ENCODE peak calls at places on chromosomes 4 and X, in six cellular contexts. One of them, this sample, is unnamed.
A peak's percentile ranks its signal among the peaks of the same experiment; 100 is the strongest.

GRCh38 chr4:26874110-26874509 is 13.5 kb downstream of the STIM2 start:
- DNase-seq in stomach: no peak
- DNase-seq in Karpas-422: no peak
- DNase-seq in SK-N-SH: no peak
- DNase-seq in ascending aorta: no peak
- DNase-seq in tibial nerve: no peak
- DNase-seq in this sample: no peak

GRCh38 chr4:7436256-7436655 is 1.5 kb upstream of the PSAPL1 start:
- DNase-seq in stomach: no peak
- DNase-seq in Karpas-422: no peak
- DNase-seq in SK-N-SH: no peak
- DNase-seq in ascending aorta: no peak
- DNase-seq in tibial nerve: no peak
- DNase-seq in this sample: no peak

GRCh38 chr4:105280338-105280809 is 133.7 kb downstream of the TET2 start:
- DNase-seq in stomach: no peak
- DNase-seq in Karpas-422: no peak
- DNase-seq in SK-N-SH: no peak
- DNase-seq in ascending aorta: no peak
- DNase-seq in tibial nerve: no peak
- DNase-seq in this sample: no peak

GRCh38 chr4:152165146-152165545 is 370.7 kb downstream of the FBXW7 start:
- DNase-seq in stomach: no peak
- DNase-seq in Karpas-422: no peak
- DNase-seq in SK-N-SH: no peak
- DNase-seq in ascending aorta: no peak
- DNase-seq in tibial nerve: no peak
- DNase-seq in this sample: peak; percentile 22

GRCh38 chr4:3419836-3420605 is 21.7 kb upstream of the HGFAC start:
- DNase-seq in stomach: no peak
- DNase-seq in Karpas-422: no peak
- DNase-seq in SK-N-SH: no peak
- DNase-seq in ascending aorta: no peak
- DNase-seq in tibial nerve: no peak
- DNase-seq in this sample: no peak

GRCh38 chrX:28787206-28787605 is 200.0 kb downstream of the IL1RAPL1 start:
- DNase-seq in stomach: no peak
- DNase-seq in Karpas-422: no peak
- DNase-seq in SK-N-SH: no peak
- DNase-seq in ascending aorta: no peak
- DNase-seq in tibial nerve: no peak
- DNase-seq in this sample: no peak

GRCh38 chrX:40719218-40719617 is 16.1 kb downstream of the MED14 start:
- DNase-seq in stomach: no peak
- DNase-seq in Karpas-422: no peak
- DNase-seq in SK-N-SH: no peak
- DNase-seq in ascending aorta: no peak
- DNase-seq in tibial nerve: no peak
- DNase-seq in this sample: no peak

GRCh38 chr4:6929735-6930464 is 20.3 kb downstream of the TBC1D14 start:
- DNase-seq in stomach: no peak
- DNase-seq in Karpas-422: no peak
- DNase-seq in SK-N-SH: no peak
- DNase-seq in ascending aorta: no peak
- DNase-seq in tibial nerve: no peak
- DNase-seq in this sample: no peak

GRCh38 chr4:89064848-89065247 is 7.9 kb upstream of the FAM13A start:
- DNase-seq in stomach: no peak
- DNase-seq in Karpas-422: no peak
- DNase-seq in SK-N-SH: no peak
- DNase-seq in ascending aorta: no peak
- DNase-seq in tibial nerve: no peak
- DNase-seq in this sample: no peak

GRCh38 chr4:72208421-72209075 is 176.7 kb downstream of the NPFFR2 start:
- DNase-seq in stomach: no peak
- DNase-seq in Karpas-422: no peak
- DNase-seq in SK-N-SH: no peak
- DNase-seq in ascending aorta: no peak
- DNase-seq in tibial nerve: no peak
- DNase-seq in this sample: no peak

GRCh38 chrX:9033179-9033578 is 748 bp downstream of the FAM9B start:
- DNase-seq in stomach: no peak
- DNase-seq in Karpas-422: no peak
- DNase-seq in SK-N-SH: peak; percentile 13
- DNase-seq in ascending aorta: no peak
- DNase-seq in tibial nerve: no peak
- DNase-seq in this sample: no peak

GRCh38 chrX:41781500-41781899 is 57.5 kb downstream of the GPR82 start:
- DNase-seq in stomach: no peak
- DNase-seq in Karpas-422: peak; percentile 76
- DNase-seq in SK-N-SH: peak; percentile 36
- DNase-seq in ascending aorta: no peak
- DNase-seq in tibial nerve: no peak
- DNase-seq in this sample: peak; percentile 32

GRCh38 chr4:7594013-7594412 is 159.3 kb upstream of the PSAPL1 start:
- DNase-seq in stomach: no peak
- DNase-seq in Karpas-422: no peak
- DNase-seq in SK-N-SH: peak; percentile 51
- DNase-seq in ascending aorta: no peak
- DNase-seq in tibial nerve: no peak
- DNase-seq in this sample: no peak

GRCh38 chrX:73262991-73263390 is 48.3 kb upstream of the NAP1L2 start:
- DNase-seq in stomach: no peak
- DNase-seq in Karpas-422: peak; percentile 58
- DNase-seq in SK-N-SH: peak; percentile 2
- DNase-seq in ascending aorta: no peak
- DNase-seq in tibial nerve: no peak
- DNase-seq in this sample: no peak

GRCh38 chr4:2858451-2859217 is 15.0 kb downstream of the ADD1 start:
- DNase-seq in stomach: no peak
- DNase-seq in Karpas-422: no peak
- DNase-seq in SK-N-SH: no peak
- DNase-seq in ascending aorta: no peak
- DNase-seq in tibial nerve: no peak
- DNase-seq in this sample: no peak

GRCh38 chrX:154308108-154308946 is 12.7 kb downstream of the TKTL1 start:
- DNase-seq in stomach: peak; percentile 70
- DNase-seq in Karpas-422: peak; percentile 90
- DNase-seq in SK-N-SH: peak; percentile 61
- DNase-seq in ascending aorta: peak; percentile 76
- DNase-seq in tibial nerve: peak; percentile 44
- DNase-seq in this sample: peak; percentile 49

GRCh38 chr4:168461821-168462220 is 18.5 kb downstream of the DDX60L start:
- DNase-seq in stomach: no peak
- DNase-seq in Karpas-422: no peak
- DNase-seq in SK-N-SH: no peak
- DNase-seq in ascending aorta: no peak
- DNase-seq in tibial nerve: no peak
- DNase-seq in this sample: peak; percentile 3

GRCh38 chr4:88134536-88135361 is 23.7 kb downstream of the ABCG2 start:
- DNase-seq in stomach: no peak
- DNase-seq in Karpas-422: no peak
- DNase-seq in SK-N-SH: no peak
- DNase-seq in ascending aorta: no peak
- DNase-seq in tibial nerve: no peak
- DNase-seq in this sample: no peak

GRCh38 chrX:39244146-39244545 is 442.9 kb downstream of the MID1IP1 start:
- DNase-seq in stomach: no peak
- DNase-seq in Karpas-422: no peak
- DNase-seq in SK-N-SH: no peak
- DNase-seq in ascending aorta: no peak
- DNase-seq in tibial nerve: no peak
- DNase-seq in this sample: no peak

GRCh38 chr4:156515295-156515694 is 456.3 kb downstream of the PDGFC start:
- DNase-seq in stomach: no peak
- DNase-seq in Karpas-422: no peak
- DNase-seq in SK-N-SH: no peak
- DNase-seq in ascending aorta: no peak
- DNase-seq in tibial nerve: no peak
- DNase-seq in this sample: no peak

GRCh38 chrX:149275836-149276235 is 229.3 kb downstream of the IDS start:
- DNase-seq in stomach: no peak
- DNase-seq in Karpas-422: no peak
- DNase-seq in SK-N-SH: no peak
- DNase-seq in ascending aorta: no peak
- DNase-seq in tibial nerve: no peak
- DNase-seq in this sample: no peak

GRCh38 chr4:1523033-1523432 is 116.8 kb upstream of the NKX1-1 start:
- DNase-seq in stomach: no peak
- DNase-seq in Karpas-422: no peak
- DNase-seq in SK-N-SH: no peak
- DNase-seq in ascending aorta: no peak
- DNase-seq in tibial nerve: no peak
- DNase-seq in this sample: no peak

GRCh38 chrX:154433605-154434004 is 3.3 kb upstream of the GDI1 start:
- DNase-seq in stomach: no peak
- DNase-seq in Karpas-422: no peak
- DNase-seq in SK-N-SH: no peak
- DNase-seq in ascending aorta: no peak
- DNase-seq in tibial nerve: no peak
- DNase-seq in this sample: no peak

GRCh38 chr4:40992472-40993298 is 221.7 kb downstream of the APBB2 start:
- DNase-seq in stomach: no peak
- DNase-seq in Karpas-422: no peak
- DNase-seq in SK-N-SH: no peak
- DNase-seq in ascending aorta: no peak
- DNase-seq in tibial nerve: no peak
- DNase-seq in this sample: no peak
- H3K4me1 ChIP-seq in stomach: no peaks in the 10 kb centered on the region
- H3K4me1 ChIP-seq in Karpas-422: no peaks in the 10 kb centered on the region
- H3K4me1 ChIP-seq in SK-N-SH: peaks cover 6% of the 10 kb centered on the region
- H3K4me1 ChIP-seq in ascending aorta: no peaks in the 10 kb centered on the region
- H3K4me1 ChIP-seq in tibial nerve: peaks cover 13% of the 10 kb centered on the region
- H3K4me1 ChIP-seq in this sample: no peaks in the 10 kb centered on the region

GRCh38 chrX:119467842-119468185 is 430 bp upstream of the SLC25A5 start:
- DNase-seq in stomach: no peak
- DNase-seq in Karpas-422: no peak
- DNase-seq in SK-N-SH: no peak
- DNase-seq in ascending aorta: no peak
- DNase-seq in tibial nerve: no peak
- DNase-seq in this sample: no peak

GRCh38 chrX:119466970-119467369 is 1.3 kb upstream of the SLC25A5 start:
- DNase-seq in stomach: no peak
- DNase-seq in Karpas-422: no peak
- DNase-seq in SK-N-SH: no peak
- DNase-seq in ascending aorta: no peak
- DNase-seq in tibial nerve: no peak
- DNase-seq in this sample: no peak

GRCh38 chrX:119468930-119469635 is 839 bp downstream of the SLC25A5 start:
- DNase-seq in stomach: peak; percentile 93
- DNase-seq in Karpas-422: peak; percentile 92
- DNase-seq in SK-N-SH: peak; percentile 84
- DNase-seq in ascending aorta: peak; percentile 93
- DNase-seq in tibial nerve: peak; percentile 74
- DNase-seq in this sample: peak; percentile 96

GRCh38 chrX:119468186-119468929 is at the start of gene SLC25A5:
- DNase-seq in stomach: peak; percentile 86
- DNase-seq in Karpas-422: peak; percentile 93
- DNase-seq in SK-N-SH: peak; percentile 89
- DNase-seq in ascending aorta: peak; percentile 88
- DNase-seq in tibial nerve: peak; percentile 45
- DNase-seq in this sample: peak; percentile 89

GRCh38 chrX:119467433-119467832 is 811 bp upstream of the SLC25A5 start:
- DNase-seq in stomach: no peak
- DNase-seq in Karpas-422: no peak
- DNase-seq in SK-N-SH: no peak
- DNase-seq in ascending aorta: no peak
- DNase-seq in tibial nerve: no peak
- DNase-seq in this sample: no peak
- H3K4me3 ChIP-seq in stomach: no peak overlapping the region
- H3K4me3 ChIP-seq in Karpas-422: peak overlapping the region; percentile 90
- H3K4me3 ChIP-seq in SK-N-SH: peak overlapping the region; percentile 88
- H3K4me3 ChIP-seq in ascending aorta: peak overlapping the region; percentile 83
- H3K4me3 ChIP-seq in tibial nerve: no peak overlapping the region
- H3K4me3 ChIP-seq in this sample: peak overlapping the region; percentile 95

DNA sequence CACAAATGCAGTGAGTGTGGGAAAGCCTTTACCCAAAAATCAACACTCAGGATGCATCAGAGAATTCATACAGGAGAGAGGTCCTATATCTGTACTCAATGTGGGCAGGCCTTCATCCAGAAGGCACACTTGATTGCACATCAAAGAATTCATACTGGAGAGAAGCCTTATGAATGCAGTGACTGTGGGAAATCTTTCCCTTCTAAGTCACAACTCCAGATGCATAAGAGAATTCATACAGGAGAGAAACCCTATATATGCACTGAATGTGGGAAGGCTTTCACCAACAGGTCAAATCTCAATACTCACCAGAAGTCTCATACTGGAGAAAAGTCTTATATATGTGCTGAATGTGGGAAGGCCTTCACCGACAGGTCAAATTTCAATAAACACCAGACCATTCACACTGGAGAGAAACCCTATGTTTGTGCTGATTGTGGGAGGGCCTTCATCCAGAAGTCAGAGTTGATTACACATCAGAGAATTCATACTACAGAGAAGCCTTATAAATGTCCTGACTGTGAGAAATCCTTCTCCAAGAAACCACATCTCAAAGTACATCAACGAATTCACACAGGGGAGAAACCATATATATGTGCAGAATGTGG is 79.3 kb downstream of the ZNF81 start:
- DNase-seq in stomach: no peak
- DNase-seq in Karpas-422: no peak
- DNase-seq in SK-N-SH: no peak
- DNase-seq in ascending aorta: no peak
- DNase-seq in tibial nerve: no peak
- DNase-seq in this sample: no peak
- H3K9me3 ChIP-seq in stomach: peaks cover 67% of the 10 kb centered on the region
- H3K9me3 ChIP-seq in Karpas-422: peaks cover 36% of the 10 kb centered on the region
- H3K9me3 ChIP-seq in SK-N-SH: no peaks in the 10 kb centered on the region
- H3K9me3 ChIP-seq in ascending aorta: peaks cover 69% of the 10 kb centered on the region
- H3K9me3 ChIP-seq in tibial nerve: peaks cover 34% of the 10 kb centered on the region
- H3K9me3 ChIP-seq in this sample: peaks cover 10% of the 10 kb centered on the region

GRCh38 chr4:153529646-153530045 is 63.5 kb downstream of the TMEM131L start:
- DNase-seq in stomach: no peak
- DNase-seq in Karpas-422: no peak
- DNase-seq in SK-N-SH: no peak
- DNase-seq in ascending aorta: no peak
- DNase-seq in tibial nerve: no peak
- DNase-seq in this sample: no peak
- H3K4me1 ChIP-seq in stomach: peaks cover 11% of the 10 kb centered on the region
- H3K4me1 ChIP-seq in Karpas-422: peaks cover 56% of the 10 kb centered on the region
- H3K4me1 ChIP-seq in SK-N-SH: peaks cover 11% of the 10 kb centered on the region
- H3K4me1 ChIP-seq in ascending aorta: no peaks in the 10 kb centered on the region
- H3K4me1 ChIP-seq in tibial nerve: peaks cover 29% of the 10 kb centered on the region
- H3K4me1 ChIP-seq in this sample: peaks cover 9% of the 10 kb centered on the region

This sample was measured in HAP-1.